ENCODE peak calls at places on chromosomes 2 and 18, in four cellular contexts. I, H, M and F are unnamed samples.

GRCh38 chr2:144414324-144414845 is 105.5 kb downstream of the ZEB2 start:
- DNase-seq in I (peak), H (no peak), M (peak), F (no peak)

GRCh38 chr2:13822365-13822764 is 810.2 kb upstream of the LRATD1 start:
- DNase-seq in I (no peak), H (no peak), M (no peak), F (no peak)

GRCh38 chr18:56289381-56289780 is 349.0 kb downstream of the TXNL1 start:
- DNase-seq in I (no peak), H (no peak), M (no peak), F (no peak)

GRCh38 chr2:127066942-127067341 is 40.0 kb downstream of the BIN1 start:
- DNase-seq in I (no peak), H (peak), M (no peak), F (peak)

GRCh38 chr2:181281206-181281832 is 175.9 kb upstream of the ITGA4 start:
- DNase-seq in I (no peak), H (no peak), M (no peak), F (no peak)

GRCh38 chr2:109284816-109285215 is 155.8 kb downstream of the SH3RF3 start:
- DNase-seq in I (peak), H (no peak), M (no peak), F (no peak)

GRCh38 chr2:136539355-136539754 is 226.0 kb upstream of the THSD7B start:
- DNase-seq in I (no peak), H (no peak), M (no peak), F (no peak)

GRCh38 chr2:197269173-197269572 is 41.4 kb downstream of the ANKRD44 start:
- DNase-seq in I (no peak), H (no peak), M (no peak), F (no peak)

GRCh38 chr2:75025633-75026380 is 67.4 kb downstream of the POLE4 start:
- DNase-seq in I (no peak), H (no peak), M (no peak), F (no peak)

GRCh38 chr18:31426021-31426420 is 21.5 kb upstream of the DSG3 start:
- DNase-seq in I (no peak), H (no peak), M (no peak), F (no peak)

GRCh38 chr2:221060335-221060734 is 511.8 kb downstream of the EPHA4 start:
- DNase-seq in I (no peak), H (no peak), M (no peak), F (no peak)

GRCh38 chr2:64641585-64641984 is 12.1 kb downstream of the SERTAD2 start:
- DNase-seq in I (no peak), H (no peak), M (no peak), F (no peak)

GRCh38 chr2:242075683-242076082 is 206.2 kb downstream of the RTP5 start:
- DNase-seq in I (no peak), H (no peak), M (peak), F (no peak)

GRCh38 chr2:216090369-216090786 is 8.7 kb downstream of the TMEM169 start:
- DNase-seq in I (no peak), H (no peak), M (no peak), F (no peak)

GRCh38 chr2:46540496-46541342 is 61.4 kb downstream of the TMEM247 start:
- DNase-seq in I (no peak), H (no peak), M (peak), F (no peak)

GRCh38 chr2:182763311-182763912 is 47.4 kb downstream of the DNAJC10 start:
- DNase-seq in I (no peak), H (no peak), M (peak), F (no peak)

GRCh38 chr2:206275274-206276160 is 1.1 kb downstream of the ZDBF2 start:
- DNase-seq in I (no peak), H (no peak), M (no peak), F (no peak)

GRCh38 chr2:10824191-10824590 is 11.6 kb upstream of the PDIA6 start:
- DNase-seq in I (no peak), H (no peak), M (no peak), F (no peak)

GRCh38 chr2:238148981-238149380 is 9.8 kb upstream of the ERFE start:
- DNase-seq in I (no peak), H (no peak), M (no peak), F (no peak)

GRCh38 chr2:131152065-131152464 is 46.9 kb downstream of the PLEKHB2 start:
- DNase-seq in I (no peak), H (no peak), M (no peak), F (no peak)

GRCh38 chr2:100983684-100984310 is 18.3 kb upstream of the RPL31 start:
- DNase-seq in I (no peak), H (no peak), M (no peak), F (no peak)

GRCh38 chr2:129912066-129912820 is 67.2 kb upstream of the RAB6C start:
- DNase-seq in I (no peak), H (no peak), M (no peak), F (no peak)

GRCh38 chr2:95022309-95023221 is 2.9 kb upstream of the MAL start:
- DNase-seq in I (peak), H (peak), M (peak), F (peak)

GRCh38 chr2:47778698-47779415 is 4.1 kb upstream of the MSH6 start:
- DNase-seq in I (no peak), H (no peak), M (no peak), F (no peak)

GRCh38 chr2:149885946-149886345 is 298.4 kb upstream of the MMADHC start:
- DNase-seq in I (no peak), H (no peak), M (no peak), F (no peak)

GRCh38 chr2:151777487-151777886 is 43.2 kb upstream of the NEB start:
- DNase-seq in I (no peak), H (no peak), M (no peak), F (no peak)
- TF ChIP-seq CTCF in I (no peak), H (no peak), M (no peak), F (no peak)

GRCh38 chr18:48540329-48541025 is 1.6 kb downstream of the CTIF start:
- DNase-seq in I (peak), H (peak), M (peak), F (peak)
- TF ChIP-seq CTCF in I (no peak), H (no peak), M (peak), F (no peak)

DNA sequence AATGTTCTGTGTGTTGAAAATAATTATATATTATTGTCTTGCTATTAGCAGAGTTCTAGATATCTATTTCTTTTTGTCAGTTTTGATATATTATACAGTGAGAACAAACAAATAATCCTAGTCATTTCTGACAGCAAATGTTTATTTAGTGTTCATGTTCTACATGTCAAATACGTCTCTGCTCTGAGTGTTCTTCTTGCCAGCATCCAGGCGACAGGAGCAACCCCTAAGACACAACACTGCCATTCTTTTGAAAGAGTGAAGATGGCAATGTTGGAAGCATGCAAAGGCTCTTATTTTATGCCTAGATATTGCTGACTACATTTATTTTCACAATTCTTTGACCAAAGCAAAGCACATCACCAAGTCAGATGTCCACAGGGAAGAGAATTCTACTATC is 1556.6 kb upstream of the TMEFF2 start:
- DNase-seq in I (no peak), H (no peak), M (no peak), F (no peak)
- TF ChIP-seq CTCF in I (no peak), H (no peak), M (no peak), F (no peak)

DNA sequence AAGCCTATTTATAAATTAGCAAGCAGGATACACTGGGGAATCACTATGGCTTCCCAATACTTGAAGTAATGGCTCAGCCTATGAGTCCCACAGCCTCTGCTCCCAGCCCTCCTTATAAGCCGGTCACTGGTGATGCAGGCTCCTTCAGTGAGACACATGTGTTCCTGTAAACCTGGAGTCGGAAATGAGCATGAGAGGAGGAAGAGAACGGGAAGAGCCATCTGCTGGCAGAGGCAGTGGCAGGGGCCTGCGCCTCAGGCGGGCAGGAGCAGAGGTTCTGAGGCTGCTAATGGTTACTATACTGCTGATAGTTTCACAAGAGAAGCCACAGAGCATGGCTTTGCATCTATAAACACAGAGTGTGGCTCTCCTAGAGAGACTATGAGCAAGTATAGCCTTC is 63.5 kb downstream of the FBXO15 start:
- DNase-seq in I (no peak), H (no peak), M (no peak), F (no peak)
- TF ChIP-seq CTCF in I (no peak), H (no peak), M (no peak), F (no peak)

DNA sequence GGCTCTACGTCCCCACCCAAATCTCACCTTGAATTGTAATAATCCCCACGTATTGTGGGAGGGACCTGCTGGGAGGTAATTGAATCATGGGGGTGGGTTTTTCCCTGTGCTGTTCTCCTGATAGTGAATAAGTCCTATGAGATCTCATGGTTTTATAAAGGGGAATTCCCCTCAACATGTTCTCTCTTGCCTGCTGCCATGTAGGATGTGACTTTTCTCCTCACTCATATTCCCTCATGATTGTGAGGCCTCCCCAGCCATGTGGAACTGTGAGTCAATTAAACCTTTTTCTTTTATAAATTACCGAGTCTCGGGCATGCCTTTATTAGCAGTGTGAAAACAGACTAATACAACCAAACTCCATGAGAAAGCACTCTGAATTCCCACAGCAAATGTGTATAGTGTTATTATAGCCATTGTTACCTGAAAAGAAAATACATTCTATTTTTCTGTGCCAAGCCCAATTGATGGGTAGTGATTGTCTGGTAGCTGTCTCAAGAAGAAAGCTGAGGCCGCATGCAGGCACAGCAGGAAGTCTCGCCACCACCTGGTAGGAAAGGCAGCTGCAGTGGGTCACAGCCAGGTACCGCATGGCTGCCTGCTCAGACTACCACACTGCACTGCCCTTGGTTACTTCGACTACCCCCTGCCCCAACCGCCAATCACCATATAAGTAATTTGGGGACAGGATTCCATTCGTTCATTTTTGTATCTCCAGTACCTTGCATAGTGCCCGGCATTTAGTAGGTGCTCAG is 10.3 kb upstream of the ZBTB7C start:
- DNase-seq in I (no peak), H (no peak), M (no peak), F (no peak)
- TF ChIP-seq CTCF in I (no peak), H (no peak), M (no peak), F (no peak)